ENCODE peak calls at places on chromosomes 5 and 9, in four cellular contexts. B is GM12891; J is NCI-H2029; U is activated naive CD4-positive, alpha-beta T cell treated with Interleukin-2 at 50 U/mL for 16 hours. L is an unnamed sample.

GRCh38 chr9:86093788-86094555 is 5.4 kb downstream of the GOLM1 start:
- DNase-seq in B (no peak), J (peak; percentile 78), U (no peak), L (no peak)

GRCh38 chr9:131617611-131618010 is 72.3 kb downstream of the PRRT1B start:
- DNase-seq in B (no peak), J (no peak), U (no peak), L (no peak)

GRCh38 chr5:68730220-68731010 is 363.4 kb upstream of the SLC30A5 start:
- DNase-seq in B (no peak), J (peak; percentile 62), U (no peak), L (no peak)

GRCh38 chr9:73165911-73166310 is 14.2 kb downstream of the ANXA1 start:
- DNase-seq in B (no peak), J (no peak), U (no peak), L (no peak)

GRCh38 chr9:119675951-119676350 is 306.7 kb upstream of the BRINP1 start:
- DNase-seq in B (no peak), J (no peak), U (no peak), L (no peak)

GRCh38 chr5:96476654-96477053 is 43.6 kb upstream of the PCSK1 start:
- DNase-seq in B (no peak), J (no peak), U (no peak), L (no peak)

GRCh38 chr5:31113101-31113500 is 80.4 kb upstream of the CDH6 start:
- DNase-seq in B (no peak), J (no peak), U (no peak), L (no peak)

GRCh38 chr5:53303105-53303504 is 177.3 kb upstream of the FST start:
- DNase-seq in B (no peak), J (no peak), U (no peak), L (no peak)

GRCh38 chr9:13569706-13570423 is 290.4 kb upstream of the MPDZ start:
- DNase-seq in B (no peak), J (no peak), U (no peak), L (peak; percentile 55)

GRCh38 chr5:128782446-128782845 is 182.8 kb upstream of the SLC27A6 start:
- DNase-seq in B (no peak), J (no peak), U (no peak), L (no peak)

GRCh38 chr9:96056221-96056620 is 180.7 kb downstream of the ERCC6L2 start:
- DNase-seq in B (no peak), J (no peak), U (no peak), L (no peak)

GRCh38 chr9:132977626-132978450 is 656 bp upstream of the GFI1B start:
- DNase-seq in B (peak; percentile 73), J (no peak), U (peak; percentile 75), L (no peak)

GRCh38 chr5:136619556-136619955 is 254.2 kb upstream of the TRPC7 start:
- DNase-seq in B (no peak), J (no peak), U (no peak), L (no peak)

L was measured in DMS79 treated with DMSO at 0.1 percent for 48 hours.